ENCODE peak calls at places on chromosomes 6 and 20, in nine cellular contexts. One of them, this sample, is unnamed.
A peak's percentile ranks its signal among the peaks of the same experiment; 100 is the strongest.

GRCh38 chr20:25013478-25014380 is 21.2 kb upstream of the APMAP start:
- DNase-seq in left lung: no peak
- DNase-seq in OCI-LY7: no peak
- DNase-seq in BE2C: no peak
- DNase-seq in A673: no peak
- DNase-seq in psoas muscle: no peak
- DNase-seq in fibroblast of lung: no peak
- DNase-seq in GM23338: no peak
- DNase-seq in neural progenitor cell: no peak
- DNase-seq in this sample: no peak

GRCh38 chr6:52598123-52598823 is 21.4 kb upstream of the TRAM2 start:
- DNase-seq in A673: peak; percentile 91
- DNase-seq in left lung: no peak
- DNase-seq in BE2C: peak; percentile 92
- DNase-seq in OCI-LY7: peak; percentile 84
- DNase-seq in psoas muscle: peak; percentile 75
- DNase-seq in fibroblast of lung: peak; percentile 81
- DNase-seq in GM23338: peak; percentile 97
- DNase-seq in neural progenitor cell: peak; percentile 87
- DNase-seq in this sample: peak; percentile 81

GRCh38 chr20:57809661-57810172 is 99.9 kb upstream of the PMEPA1 start:
- DNase-seq in GM23338: no peak
- DNase-seq in OCI-LY7: no peak
- DNase-seq in left lung: no peak
- DNase-seq in BE2C: peak; percentile 82
- DNase-seq in fibroblast of lung: no peak
- DNase-seq in neural progenitor cell: no peak
- DNase-seq in A673: no peak
- DNase-seq in psoas muscle: no peak
- DNase-seq in this sample: no peak

GRCh38 chr6:43798688-43799444 is 28.9 kb downstream of the VEGFA start:
- DNase-seq in OCI-LY7: no peak
- DNase-seq in left lung: peak; percentile 93
- DNase-seq in A673: no peak
- DNase-seq in BE2C: peak; percentile 76
- DNase-seq in GM23338: no peak
- DNase-seq in neural progenitor cell: no peak
- DNase-seq in psoas muscle: peak; percentile 95
- DNase-seq in fibroblast of lung: peak; percentile 72
- DNase-seq in this sample: peak; percentile 62

GRCh38 chr6:158152659-158153058 is 15.4 kb downstream of the SERAC1 start:
- DNase-seq in BE2C: no peak
- DNase-seq in A673: no peak
- DNase-seq in OCI-LY7: no peak
- DNase-seq in GM23338: no peak
- DNase-seq in neural progenitor cell: no peak
- DNase-seq in fibroblast of lung: no peak
- DNase-seq in psoas muscle: no peak
- DNase-seq in left lung: no peak
- DNase-seq in this sample: no peak

GRCh38 chr6:121686611-121687023 is 251.2 kb downstream of the GJA1 start:
- DNase-seq in fibroblast of lung: no peak
- DNase-seq in neural progenitor cell: peak; percentile 34
- DNase-seq in A673: no peak
- DNase-seq in left lung: peak; percentile 80
- DNase-seq in BE2C: peak; percentile 14
- DNase-seq in OCI-LY7: no peak
- DNase-seq in GM23338: peak; percentile 63
- DNase-seq in psoas muscle: peak; percentile 56
- DNase-seq in this sample: no peak

GRCh38 chr20:50992733-50993457 is 30.0 kb downstream of the KCNG1 start:
- DNase-seq in A673: peak; percentile 96
- DNase-seq in OCI-LY7: peak; percentile 70
- DNase-seq in BE2C: peak; percentile 87
- DNase-seq in psoas muscle: no peak
- DNase-seq in neural progenitor cell: peak; percentile 85
- DNase-seq in GM23338: peak; percentile 95
- DNase-seq in fibroblast of lung: peak; percentile 76
- DNase-seq in left lung: no peak
- DNase-seq in this sample: peak; percentile 74

GRCh38 chr6:39228992-39229767 is at the start of gene KCNK5:
- DNase-seq in fibroblast of lung: peak; percentile 48
- DNase-seq in BE2C: peak; percentile 85
- DNase-seq in left lung: peak; percentile 99
- DNase-seq in GM23338: peak; percentile 95
- DNase-seq in psoas muscle: peak; percentile 80
- DNase-seq in OCI-LY7: no peak
- DNase-seq in A673: peak; percentile 32
- DNase-seq in neural progenitor cell: peak; percentile 94
- DNase-seq in this sample: peak; percentile 7

GRCh38 chr6:24935753-24936152 is at the start of gene RIPOR2:
- DNase-seq in BE2C: no peak
- DNase-seq in psoas muscle: peak; percentile 51
- DNase-seq in left lung: peak; percentile 88
- DNase-seq in fibroblast of lung: no peak
- DNase-seq in A673: no peak
- DNase-seq in OCI-LY7: peak; percentile 89
- DNase-seq in GM23338: peak; percentile 87
- DNase-seq in neural progenitor cell: peak; percentile 67
- DNase-seq in this sample: no peak

GRCh38 chr6:89368107-89368506 is 15.6 kb upstream of the UBE2J1 start:
- DNase-seq in OCI-LY7: peak; percentile 77
- DNase-seq in neural progenitor cell: peak; percentile 81
- DNase-seq in A673: peak; percentile 80
- DNase-seq in BE2C: peak; percentile 81
- DNase-seq in left lung: no peak
- DNase-seq in fibroblast of lung: peak; percentile 65
- DNase-seq in psoas muscle: peak; percentile 68
- DNase-seq in GM23338: peak; percentile 84
- DNase-seq in this sample: peak; percentile 51

GRCh38 chr20:17505664-17506517 is 25.3 kb downstream of the BFSP1 start:
- DNase-seq in BE2C: no peak
- DNase-seq in OCI-LY7: no peak
- DNase-seq in GM23338: no peak
- DNase-seq in left lung: no peak
- DNase-seq in A673: peak; percentile 48
- DNase-seq in fibroblast of lung: peak; percentile 57
- DNase-seq in psoas muscle: no peak
- DNase-seq in neural progenitor cell: no peak
- DNase-seq in this sample: peak; percentile 17
- H3K4me3 ChIP-seq in BE2C: peak overlapping the region; percentile 51
- H3K4me3 ChIP-seq in OCI-LY7: peak overlapping the region; percentile 60
- H3K4me3 ChIP-seq in GM23338: peak overlapping the region; percentile 56
- H3K4me3 ChIP-seq in left lung: peak overlapping the region; percentile 43
- H3K4me3 ChIP-seq in A673: no peak overlapping the region
- H3K4me3 ChIP-seq in fibroblast of lung: no peak overlapping the region
- H3K4me3 ChIP-seq in psoas muscle: peak overlapping the region; percentile 63
- H3K4me3 ChIP-seq in neural progenitor cell: peak overlapping the region; percentile 29
- H3K4me3 ChIP-seq in this sample: no peak overlapping the region

GRCh38 chr6:20559924-20560551 is 25.8 kb downstream of the CDKAL1 start:
- DNase-seq in GM23338: no peak
- DNase-seq in left lung: no peak
- DNase-seq in OCI-LY7: no peak
- DNase-seq in psoas muscle: no peak
- DNase-seq in neural progenitor cell: no peak
- DNase-seq in BE2C: no peak
- DNase-seq in A673: peak; percentile 24
- DNase-seq in fibroblast of lung: peak; percentile 47
- DNase-seq in this sample: no peak
- TF ChIP-seq CTCF in GM23338: no peak
- TF ChIP-seq CTCF in left lung: no peak
- TF ChIP-seq CTCF in OCI-LY7: no peak
- TF ChIP-seq CTCF in psoas muscle: no peak
- TF ChIP-seq CTCF in neural progenitor cell: no peak
- TF ChIP-seq CTCF in BE2C: no peak
- TF ChIP-seq CTCF in A673: peak; percentile 41
- TF ChIP-seq CTCF in fibroblast of lung: no peak
- TF ChIP-seq CTCF in this sample: no peak

GRCh38 chr6:2865270-2866182 is 23.9 kb upstream of the SERPINB1 start:
- DNase-seq in fibroblast of lung: peak; percentile 74
- DNase-seq in GM23338: peak; percentile 54
- DNase-seq in left lung: no peak
- DNase-seq in BE2C: no peak
- DNase-seq in neural progenitor cell: no peak
- DNase-seq in psoas muscle: no peak
- DNase-seq in OCI-LY7: no peak
- DNase-seq in A673: no peak
- DNase-seq in this sample: peak; percentile 17
- H3K4me3 ChIP-seq in fibroblast of lung: no peak overlapping the region
- H3K4me3 ChIP-seq in GM23338: peak overlapping the region; percentile 13
- H3K4me3 ChIP-seq in left lung: no peak overlapping the region
- H3K4me3 ChIP-seq in BE2C: no peak overlapping the region
- H3K4me3 ChIP-seq in neural progenitor cell: no peak overlapping the region
- H3K4me3 ChIP-seq in psoas muscle: peak overlapping the region; percentile 30
- H3K4me3 ChIP-seq in OCI-LY7: peak overlapping the region; percentile 28
- H3K4me3 ChIP-seq in A673: no peak overlapping the region
- H3K4me3 ChIP-seq in this sample: no peak overlapping the region

GRCh38 chr6:28542440-28543293 is 17.0 kb downstream of the GPX5 start:
- DNase-seq in left lung: peak; percentile 72
- DNase-seq in fibroblast of lung: peak; percentile 87
- DNase-seq in OCI-LY7: peak; percentile 60
- DNase-seq in A673: peak; percentile 90
- DNase-seq in GM23338: peak; percentile 98
- DNase-seq in BE2C: peak; percentile 77
- DNase-seq in psoas muscle: no peak
- DNase-seq in neural progenitor cell: peak; percentile 97
- DNase-seq in this sample: peak; percentile 77
- TF ChIP-seq CTCF in left lung: no peak
- TF ChIP-seq CTCF in fibroblast of lung: no peak
- TF ChIP-seq CTCF in OCI-LY7: peak; percentile 67
- TF ChIP-seq CTCF in A673: peak; percentile 58
- TF ChIP-seq CTCF in GM23338: peak; percentile 80
- TF ChIP-seq CTCF in BE2C: peak; percentile 66
- TF ChIP-seq CTCF in psoas muscle: no peak
- TF ChIP-seq CTCF in neural progenitor cell: peak; percentile 80
- TF ChIP-seq CTCF in this sample: peak; percentile 51